ENCODE peak calls at places on chromosomes 6 and 20, in nine cellular contexts. X is HCEC 1CT; A is GM04504; K is fibroblast of lung; H is NCI-H1417 treated with DMSO at 0.1 percent for 48 hours; G is activated CD8-positive, alpha-beta memory T cell treated with anti-CD3 and anti-CD28 coated beads, Interleukin-2, amount 10 ng/mL, durations not matched to agents 7 days and 5 days; T is anterior cingulate cortex; E is AML-193; L is K562. B is an unnamed sample.

GRCh38 chr6:65557224-65557623 is 149.8 kb downstream of the EYS start:
- DNase-seq in K (no peak), T (no peak), G (no peak), A (no peak), X (no peak), L (no peak), H (no peak), E (no peak), B (no peak)

GRCh38 chr6:21694168-21694567 is 100.6 kb downstream of the SOX4 start:
- DNase-seq in T (no peak), A (no peak), K (no peak), L (no peak), G (no peak), H (no peak), X (no peak), E (no peak), B (no peak)

GRCh38 chr6:165849539-165850430 is 186.7 kb upstream of the PDE10A start:
- DNase-seq in K (no peak), G (no peak), E (no peak), T (no peak), L (no peak), H (no peak), X (no peak), A (no peak), B (no peak)

GRCh38 chr20:38812915-38813573 is 7.5 kb downstream of the PPP1R16B start:
- DNase-seq in L (no peak), E (no peak), X (no peak), A (no peak), T (no peak), G (no peak), H (no peak), K (no peak), B (no peak)

GRCh38 chr6:165573671-165574070 is 89.4 kb downstream of the PDE10A start:
- DNase-seq in L (no peak), G (no peak), E (no peak), H (no peak), K (peak; percentile 68), A (no peak), T (no peak), X (no peak), B (peak; percentile 66)

GRCh38 chr6:106102034-106102433 is 15.9 kb downstream of the PRDM1 start:
- DNase-seq in T (no peak), A (no peak), G (no peak), H (no peak), K (no peak), L (no peak), E (no peak), X (no peak), B (no peak)

GRCh38 chr6:116070990-116071389 is 10.3 kb upstream of the FRK start:
- DNase-seq in H (no peak), E (no peak), K (no peak), A (no peak), L (no peak), X (no peak), G (no peak), T (no peak), B (no peak)

GRCh38 chr6:13384966-13385365 is 56.6 kb upstream of the TBC1D7 start:
- DNase-seq in T (no peak), L (no peak), X (no peak), K (no peak), H (no peak), E (no peak), A (no peak), G (no peak), B (no peak)

GRCh38 chr20:16701296-16701695 is 28.5 kb upstream of the SNRPB2 start:
- DNase-seq in K (no peak), X (peak; percentile 5), H (no peak), G (peak; percentile 64), L (peak; percentile 2), T (no peak), A (no peak), E (peak; percentile 50), B (peak; percentile 1)

GRCh38 chr20:57393321-57394086 is 2.3 kb downstream of the RBM38 start:
- DNase-seq in T (no peak), A (no peak), K (peak; percentile 22), G (no peak), L (no peak), E (no peak), H (peak; percentile 89), X (no peak), B (no peak)

GRCh38 chr6:100440935-100441334 is 23.8 kb downstream of the SIM1 start:
- DNase-seq in X (no peak), A (no peak), T (no peak), L (no peak), E (no peak), K (no peak), G (no peak), H (no peak), B (no peak)

GRCh38 chr6:134351615-134352474 is 33.9 kb upstream of the SGK1 start:
- DNase-seq in G (no peak), L (no peak), A (no peak), T (no peak), H (no peak), X (no peak), E (no peak), K (no peak), B (no peak)

GRCh38 chr6:47168176-47168575 is 126.0 kb upstream of the ADGRF1 start:
- DNase-seq in H (no peak), X (peak; percentile 96), E (peak; percentile 19), G (no peak), L (peak; percentile 30), T (no peak), K (peak; percentile 98), A (peak; percentile 89), B (no peak)

GRCh38 chr20:38123021-38123587 is 42.0 kb downstream of the TGM2 start:
- DNase-seq in A (no peak), X (peak; percentile 43), H (no peak), G (peak; percentile 39), K (peak; percentile 78), L (peak; percentile 74), T (no peak), E (no peak), B (peak; percentile 61)

GRCh38 chr6:104881964-104882668 is 22.4 kb upstream of the HACE1 start:
- DNase-seq in E (no peak), T (no peak), H (no peak), G (no peak), X (no peak), L (no peak), A (no peak), K (no peak), B (no peak)

GRCh38 chr20:21020656-21021004 is 85.5 kb downstream of the LINC00237 start:
- DNase-seq in K (no peak), H (no peak), X (no peak), G (no peak), L (no peak), E (no peak), A (no peak), T (no peak), B (no peak)